ENCODE peak calls at places on chromosomes 11 and 22, in five cellular contexts. D, G, B, S and Q are unnamed samples.

GRCh38 chr22:46734830-46735453 is 3.1 kb downstream of the CERK start:
- DNase-seq in S (no peak), D (peak; percentile 53), G (no peak), B (peak; percentile 40), Q (peak; percentile 90)

GRCh38 chr22:44329179-44329796 is 16.5 kb upstream of the SHISAL1 start:
- DNase-seq in B (no peak), D (peak; percentile 5), S (no peak), G (no peak), Q (peak; percentile 41)

GRCh38 chr11:79030448-79030847 is 410.4 kb downstream of the TENM4 start:
- DNase-seq in D (no peak), G (no peak), B (no peak), S (peak; percentile 36), Q (no peak)

GRCh38 chr11:697028-697491 is 1.4 kb downstream of the TMEM80 start:
- DNase-seq in B (no peak), S (no peak), G (no peak), D (no peak), Q (peak; percentile 78)

GRCh38 chr11:128259816-128260215 is 327.5 kb downstream of the ETS1 start:
- DNase-seq in G (no peak), B (no peak), D (no peak), S (no peak), Q (peak; percentile 43)

GRCh38 chr11:65802841-65803240 is 16.0 kb downstream of the OVOL1 start:
- DNase-seq in B (no peak), S (no peak), G (no peak), D (no peak), Q (no peak)

GRCh38 chr11:12126352-12127019 is 16.1 kb downstream of the MICAL2 start:
- DNase-seq in G (no peak), D (no peak), B (no peak), S (no peak), Q (no peak)

GRCh38 chr11:131408011-131408640 is 37.7 kb downstream of the NTM start:
- DNase-seq in G (peak; percentile 69), D (no peak), B (no peak), S (peak; percentile 46), Q (peak; percentile 58)

GRCh38 chr11:103806130-103806900 is 230.1 kb upstream of the DDI1 start:
- DNase-seq in S (no peak), B (no peak), G (no peak), D (no peak), Q (no peak)

GRCh38 chr11:121293276-121293569 is 652 bp downstream of the SC5D start:
- DNase-seq in G (no peak), D (no peak), S (no peak), B (no peak), Q (no peak)

GRCh38 chr22:22110548-22111266 is 128.1 kb upstream of the TOP3B start:
- DNase-seq in D (no peak), S (peak; percentile 68), B (no peak), G (peak; percentile 70), Q (peak; percentile 97)